ENCODE peak calls at places on chromosome 14, in six cellular contexts. R is upper lobe of left lung, J is stomach, I is GM23338, O is K562, W is transverse colon. Q is an unnamed sample.

GRCh38 chr14:105074601-105075053 is 9.4 kb upstream of the GPR132 start:
- DNase-seq in R (no peak), J (no peak), I (no peak), O (no peak), W (no peak), Q (no peak)

GRCh38 chr14:79056879-79057278 is 886.7 kb downstream of the NRXN3 start:
- DNase-seq in R (no peak), J (no peak), I (no peak), O (no peak), W (no peak), Q (no peak)

GRCh38 chr14:85534435-85534834 is 4.5 kb downstream of the FLRT2 start:
- DNase-seq in R (no peak), J (no peak), I (peak; percentile 45), O (no peak), W (no peak), Q (no peak)

GRCh38 chr14:53948181-53948884 is 8.3 kb downstream of the BMP4 start:
- DNase-seq in R (no peak), J (no peak), I (no peak), O (no peak), W (no peak), Q (no peak)

GRCh38 chr14:89032086-89032649 is 207.7 kb downstream of the TTC8 start:
- DNase-seq in R (no peak), J (no peak), I (peak; percentile 65), O (peak; percentile 20), W (no peak), Q (no peak)

GRCh38 chr14:103518416-103519042 is 4.1 kb downstream of the CKB start:
- DNase-seq in R (peak; percentile 62), J (peak; percentile 81), I (peak; percentile 91), O (peak; percentile 65), W (peak; percentile 80), Q (peak; percentile 92)

GRCh38 chr14:85960781-85961180 is 430.8 kb downstream of the FLRT2 start:
- DNase-seq in R (no peak), J (no peak), I (no peak), O (no peak), W (no peak), Q (no peak)

GRCh38 chr14:21486640-21487087 is 9.7 kb downstream of the TOX4 start:
- DNase-seq in R (no peak), J (no peak), I (no peak), O (no peak), W (no peak), Q (no peak)

GRCh38 chr14:105527381-105528196 is 1.2 kb downstream of the TMEM121 start:
- DNase-seq in R (no peak), J (no peak), I (no peak), O (no peak), W (no peak), Q (no peak)

GRCh38 chr14:92759300-92759678 is 10.9 kb upstream of the LGMN start:
- DNase-seq in R (peak; percentile 50), J (peak; percentile 33), I (peak; percentile 39), O (peak; percentile 23), W (peak; percentile 18), Q (no peak)

GRCh38 chr14:33846100-33846824 is 104.6 kb downstream of the EGLN3 start:
- DNase-seq in R (no peak), J (no peak), I (no peak), O (no peak), W (no peak), Q (no peak)

GRCh38 chr14:22994762-22995275 is 12.5 kb upstream of the AJUBA start:
- DNase-seq in R (peak; percentile 78), J (no peak), I (peak; percentile 62), O (peak; percentile 32), W (no peak), Q (peak; percentile 67)

GRCh38 chr14:20682435-20683124 is 1.8 kb upstream of the RNASE4 start:
- DNase-seq in R (peak; percentile 94), J (peak; percentile 84), I (peak; percentile 83), O (peak; percentile 48), W (peak; percentile 88), Q (peak; percentile 96)

GRCh38 chr14:86625637-86626036 is 1095.7 kb downstream of the FLRT2 start:
- DNase-seq in R (no peak), J (no peak), I (no peak), O (no peak), W (no peak), Q (no peak)

GRCh38 chr14:53032161-53032803 is 81.4 kb upstream of the FERMT2 start:
- DNase-seq in R (no peak), J (no peak), I (no peak), O (no peak), W (no peak), Q (peak; percentile 66)

GRCh38 chr14:23376477-23377200 is at the start of gene CMTM5:
- DNase-seq in R (no peak), J (no peak), I (peak; percentile 79), O (no peak), W (no peak), Q (peak; percentile 80)

GRCh38 chr14:88488897-88489296 is 65.9 kb downstream of the PTPN21 start:
- DNase-seq in R (no peak), J (no peak), I (no peak), O (no peak), W (no peak), Q (no peak)

GRCh38 chr14:103735815-103736545 is 20.4 kb downstream of the ZFYVE21 start:
- DNase-seq in R (no peak), J (no peak), I (no peak), O (no peak), W (no peak), Q (peak; percentile 59)

GRCh38 chr14:66069830-66070541 is 416.2 kb upstream of the CCDC196 start:
- DNase-seq in R (no peak), J (no peak), I (no peak), O (no peak), W (no peak), Q (no peak)

GRCh38 chr14:24251880-24252288 is 9.5 kb upstream of the TINF2 start:
- DNase-seq in R (no peak), J (no peak), I (peak; percentile 36), O (no peak), W (no peak), Q (peak; percentile 10)

GRCh38 chr14:59461891-59462290 is 3.3 kb downstream of the GPR135 start:
- DNase-seq in R (no peak), J (no peak), I (no peak), O (no peak), W (no peak), Q (no peak)

GRCh38 chr14:89365071-89365801 is 51.8 kb downstream of the FOXN3 start:
- DNase-seq in R (peak; percentile 59), J (peak; percentile 31), I (no peak), O (no peak), W (peak; percentile 59), Q (no peak)

GRCh38 chr14:64800000-64800399 is 79.7 kb downstream of the SPTB start:
- DNase-seq in R (peak; percentile 36), J (peak; percentile 41), I (peak; percentile 80), O (no peak), W (peak; percentile 23), Q (no peak)

GRCh38 chr14:75647650-75648049 is 13.0 kb downstream of the ERG28 start:
- DNase-seq in R (peak; percentile 27), J (no peak), I (no peak), O (no peak), W (no peak), Q (no peak)

GRCh38 chr14:50321009-50321660 is 9.0 kb downstream of the DMAC2L start:
- DNase-seq in R (peak; percentile 75), J (peak; percentile 63), I (peak; percentile 84), O (peak; percentile 43), W (peak; percentile 75), Q (peak; percentile 82)
- TF ChIP-seq POLR2AphosphoS5 in R (no peak), J (peak; percentile 80), I (no peak), O (no peak), W (no peak), Q (peak; percentile 47)

GRCh38 chr14:63045234-63045611 is at the start of gene KCNH5:
- DNase-seq in R (no peak), J (no peak), I (peak; percentile 83), O (no peak), W (no peak), Q (no peak)

GRCh38 chr14:63045612-63046320 is 508 bp upstream of the KCNH5 start:
- DNase-seq in R (no peak), J (no peak), I (peak; percentile 94), O (no peak), W (no peak), Q (no peak)

GRCh38 chr14:63039800-63040380 is 5.4 kb downstream of the KCNH5 start:
- DNase-seq in R (no peak), J (no peak), I (peak; percentile 81), O (no peak), W (no peak), Q (no peak)
- TF ChIP-seq CTCF in R (no peak), J (no peak), I (peak; percentile 73), O (peak; percentile 7), W (no peak), Q (no peak)

DNA sequence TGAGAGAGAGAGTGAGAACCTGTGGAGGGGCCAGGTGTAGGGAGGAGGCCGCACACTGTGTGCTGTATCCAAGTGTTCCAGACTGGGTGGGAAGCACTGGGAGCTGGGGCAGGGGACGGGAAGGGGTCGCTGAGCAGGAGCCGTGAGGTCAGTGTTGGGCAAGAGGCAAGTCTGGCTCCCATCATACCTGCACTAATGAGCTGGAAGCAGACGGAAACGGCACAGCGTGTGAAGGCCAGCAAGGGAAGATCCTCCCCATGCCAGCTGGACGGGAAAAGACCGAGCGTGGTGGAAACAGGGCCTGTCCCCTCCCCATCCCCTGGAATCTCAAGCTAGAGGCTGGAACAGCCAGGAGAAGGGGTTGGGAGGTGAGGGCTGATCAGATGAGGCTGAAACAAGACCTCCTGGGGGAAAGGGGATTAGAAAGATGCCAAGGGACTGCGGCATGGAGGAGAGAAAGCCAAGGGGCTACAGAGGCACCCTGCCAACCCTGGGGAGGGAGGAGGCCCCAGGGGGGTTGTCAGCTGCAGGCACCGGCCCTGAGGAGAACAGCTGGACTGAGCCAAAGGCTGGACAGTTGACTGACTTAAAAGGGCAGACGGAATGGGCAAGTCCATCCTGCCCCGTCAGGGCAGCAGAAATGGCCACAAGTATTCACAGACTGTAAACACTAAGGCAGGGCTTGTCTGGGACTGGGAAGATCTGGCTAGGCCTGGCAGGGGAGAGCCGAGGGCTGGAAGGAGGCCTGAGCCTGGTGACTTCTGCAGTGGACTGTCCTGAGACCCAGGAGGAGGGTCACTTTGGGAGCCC is 19.0 kb upstream of the LTBP2 start:
- DNase-seq in R (no peak), J (no peak), I (no peak), O (no peak), W (no peak), Q (no peak)
- TF ChIP-seq POLR2AphosphoS5 in R (no peak), J (no peak), I (no peak), O (no peak), W (no peak), Q (no peak)

DNA sequence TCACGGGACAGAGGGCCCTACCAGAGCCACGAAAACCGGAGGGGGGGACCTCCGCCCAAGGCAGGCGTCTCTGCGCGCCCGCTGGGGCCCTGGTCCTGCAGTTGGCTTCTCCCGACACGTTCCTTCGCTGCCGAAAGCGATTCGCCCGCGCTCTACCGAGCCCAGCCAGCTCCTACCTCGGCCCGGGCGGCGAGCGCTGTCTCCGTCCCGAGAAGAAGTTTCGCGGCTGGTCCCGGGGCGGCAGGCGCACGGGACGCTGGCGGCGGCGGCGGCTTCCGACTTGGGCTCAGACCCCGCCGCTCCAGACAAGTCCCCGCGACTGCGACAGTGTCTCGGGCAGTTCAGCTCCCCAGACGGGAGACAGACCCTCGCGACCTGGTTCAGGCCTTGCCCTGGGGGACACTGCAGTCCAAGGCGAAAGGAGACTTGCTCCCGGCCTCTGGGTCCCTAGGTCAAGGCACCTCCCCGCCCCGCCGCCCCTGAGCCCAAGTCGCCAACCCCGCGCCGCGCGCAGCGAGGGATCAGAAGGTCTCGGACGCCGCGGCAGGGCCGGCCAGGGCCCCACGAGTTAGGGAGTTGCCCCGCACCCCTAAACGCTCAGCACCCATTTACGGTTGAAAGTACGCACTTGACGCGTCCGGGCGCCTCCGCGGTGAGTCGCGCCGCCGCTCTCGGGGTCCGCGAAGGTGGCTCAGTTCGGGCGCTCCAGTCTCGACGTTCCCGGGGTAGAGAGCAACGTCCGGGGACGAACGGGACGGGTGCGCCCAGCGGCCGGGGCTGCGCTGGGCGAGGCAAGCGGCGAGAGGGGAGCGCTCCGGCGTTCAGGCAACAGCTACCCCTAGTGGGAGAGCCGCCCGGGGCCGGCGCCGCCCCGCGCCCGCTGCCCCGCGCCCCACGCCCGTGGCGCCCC is 1.4 kb upstream of the DIO3 start:
- DNase-seq in R (no peak), J (no peak), I (peak; percentile 67), O (no peak), W (peak; percentile 48), Q (peak; percentile 81)
- TF ChIP-seq CTCF in R (peak; percentile 27), J (no peak), I (no peak), O (no peak), W (peak; percentile 15), Q (peak; percentile 24)